ENCODE peak calls at places on chromosomes 11 and 22, in four cellular contexts. P is WTC11, M is K562, V is HepG2. N is an unnamed sample.

GRCh38 chr11:100739636-100740035 is 52.5 kb downstream of the ARHGAP42 start:
- DNase-seq in M (no peak), V (peak), P (no peak), N (no peak)

GRCh38 chr11:60482361-60482760 is 10.2 kb upstream of the MS4A12 start:
- DNase-seq in M (no peak), P (no peak), V (no peak), N (no peak)

GRCh38 chr11:123381817-123382554 is 48.1 kb upstream of the GRAMD1B start:
- DNase-seq in V (no peak), P (no peak), M (no peak), N (no peak)

GRCh38 chr11:131661137-131661536 is 290.7 kb downstream of the NTM start:
- DNase-seq in V (no peak), M (no peak), P (no peak), N (no peak)

GRCh38 chr22:44723801-44724200 is 21.8 kb downstream of the PRR5 start:
- DNase-seq in V (peak), M (no peak), P (no peak), N (peak)

GRCh38 chr11:76918941-76919386 is 58.2 kb downstream of the ACER3 start:
- DNase-seq in M (peak), P (no peak), V (peak), N (peak)

GRCh38 chr22:44449061-44449682 is 48.9 kb downstream of the RTL6 start:
- DNase-seq in V (no peak), P (no peak), M (peak), N (no peak)

GRCh38 chr11:1559103-1559951 is 12.7 kb downstream of the DUSP8 start:
- DNase-seq in V (no peak), P (peak), M (no peak), N (no peak)

GRCh38 chr11:78339483-78339882 is 78.1 kb downstream of the GAB2 start:
- DNase-seq in M (peak), P (no peak), V (no peak), N (no peak)

GRCh38 chr11:7892751-7893356 is 38.2 kb downstream of the OR10A6 start:
- DNase-seq in V (peak), P (no peak), M (peak), N (peak)

GRCh38 chr22:47200273-47201051 is 438.0 kb downstream of the TBC1D22A start:
- DNase-seq in P (no peak), M (no peak), V (no peak), N (no peak)

GRCh38 chr22:37199839-37200161 is 11.8 kb upstream of the C1QTNF6 start:
- DNase-seq in V (peak), M (peak), P (no peak), N (no peak)

GRCh38 chr11:9362393-9362863 is 22.0 kb upstream of the IPO7 start:
- DNase-seq in M (no peak), V (peak), P (no peak), N (no peak)

GRCh38 chr11:66880484-66881211 is 23.8 kb downstream of the LRFN4 start:
- DNase-seq in V (no peak), P (no peak), M (no peak), N (no peak)

GRCh38 chr22:38760477-38761201 is 4.8 kb upstream of the SUN2 start:
- DNase-seq in M (no peak), P (no peak), V (peak), N (no peak)

GRCh38 chr22:43090130-43090789 is 1.1 kb upstream of the TTLL1 start:
- DNase-seq in M (peak), P (no peak), V (peak), N (peak)

GRCh38 chr11:29321293-29322132 is 695.3 kb downstream of the KCNA4 start:
- DNase-seq in V (peak), M (no peak), P (no peak), N (no peak)

GRCh38 chr22:40094449-40094848 is 83.3 kb upstream of the TNRC6B start:
- DNase-seq in P (no peak), V (no peak), M (no peak), N (no peak)

GRCh38 chr11:70508231-70508480 is 109.8 kb downstream of the CTTN start:
- DNase-seq in M (no peak), V (no peak), P (no peak), N (no peak)

GRCh38 chr11:32186118-32186517 is 95.2 kb downstream of the RCN1 start:
- DNase-seq in V (no peak), P (no peak), M (no peak), N (no peak)

GRCh38 chr22:40043086-40043485 is 48.3 kb downstream of the FAM83F start:
- DNase-seq in P (no peak), M (no peak), V (no peak), N (no peak)

GRCh38 chr22:45207981-45208664 is 32.6 kb downstream of the KIAA0930 start:
- DNase-seq in V (no peak), P (no peak), M (no peak), N (no peak)

GRCh38 chr11:19832166-19832750 is 119.6 kb downstream of the NAV2 start:
- DNase-seq in M (no peak), V (no peak), P (no peak), N (no peak)

GRCh38 chr22:31604137-31604705 is 57.8 kb downstream of the PISD start:
- DNase-seq in M (no peak), V (no peak), P (no peak), N (no peak)

GRCh38 chr11:107669156-107669740 is 42.6 kb downstream of the SLN start:
- DNase-seq in V (no peak), P (no peak), M (no peak), N (no peak)

GRCh38 chr22:19036523-19037273 is 85.5 kb downstream of the DGCR2 start:
- DNase-seq in M (no peak), P (peak), V (no peak), N (no peak)

GRCh38 chr11:57343825-57344224 is 5.7 kb downstream of the P2RX3 start:
- DNase-seq in V (no peak), P (no peak), M (no peak), N (no peak)

GRCh38 chr11:57648791-57649735 is 649 bp downstream of the YPEL4 start:
- DNase-seq in P (peak), M (no peak), V (no peak), N (no peak)

GRCh38 chr11:27255447-27255828 is 107.6 kb downstream of the CCDC34 start:
- DNase-seq in P (no peak), V (no peak), M (no peak), N (no peak)

GRCh38 chr11:65487467-65488272 is 11.2 kb upstream of the MALAT1 start:
- DNase-seq in P (peak), M (peak), V (peak), N (peak)

GRCh38 chr11:96052921-96053631 is 129.2 kb upstream of the MTMR2 start:
- DNase-seq in V (no peak), M (no peak), P (no peak), N (no peak)

GRCh38 chr11:12587333-12587997 is 86.8 kb upstream of the TEAD1 start:
- DNase-seq in P (no peak), V (no peak), M (no peak), N (no peak)

GRCh38 chr11:134394311-134394710 is 17.7 kb downstream of the B3GAT1 start:
- DNase-seq in P (no peak), M (no peak), V (no peak), N (no peak)

GRCh38 chr11:76185931-76186401 is 20.3 kb downstream of the WNT11 start:
- DNase-seq in V (no peak), P (no peak), M (no peak), N (no peak)

GRCh38 chr11:121249039-121249663 is 43.4 kb upstream of the SC5D start:
- DNase-seq in P (no peak), M (peak), V (peak), N (peak)

GRCh38 chr11:45026835-45027234 is 76.2 kb upstream of the TP53I11 start:
- DNase-seq in M (no peak), V (no peak), P (no peak), N (no peak)

GRCh38 chr11:134037093-134037908 is 31.6 kb upstream of the JAM3 start:
- DNase-seq in M (peak), P (peak), V (no peak), N (peak)

GRCh38 chr11:72683782-72684200 is 9.6 kb upstream of the PDE2A start:
- DNase-seq in P (peak), M (peak), V (peak), N (peak)

GRCh38 chr11:27234043-27234668 is 128.9 kb downstream of the CCDC34 start:
- DNase-seq in V (peak), M (no peak), P (no peak), N (peak)

GRCh38 chr11:87851234-87851633 is 324.0 kb downstream of the RAB38 start:
- DNase-seq in V (no peak), M (no peak), P (no peak), N (no peak)

DNA sequence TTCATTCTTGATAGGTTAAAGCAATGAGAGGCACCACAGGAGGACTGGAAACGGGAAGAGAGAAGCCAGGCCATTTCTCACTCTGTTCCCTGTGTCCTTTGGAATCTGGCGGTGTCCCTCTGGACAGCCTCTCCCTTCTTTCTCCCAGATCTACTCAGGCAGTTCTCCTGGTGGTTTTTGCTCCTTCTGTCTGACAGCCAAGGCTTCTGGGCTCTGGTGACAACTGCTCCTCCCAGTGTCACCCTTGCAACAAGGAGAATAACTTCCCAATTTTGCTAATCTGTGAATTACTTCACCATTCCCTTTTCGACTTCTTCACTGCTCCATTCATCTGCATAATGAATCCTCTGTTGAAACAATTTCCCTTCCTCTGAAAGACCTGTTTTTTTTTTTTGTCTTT is 56.4 kb upstream of the PDE3B start:
- DNase-seq in P (no peak), M (no peak), V (no peak), N (no peak)
- TF ChIP-seq ELF4 in P (no peak), M (no peak), V (no peak), N (no peak)

DNA sequence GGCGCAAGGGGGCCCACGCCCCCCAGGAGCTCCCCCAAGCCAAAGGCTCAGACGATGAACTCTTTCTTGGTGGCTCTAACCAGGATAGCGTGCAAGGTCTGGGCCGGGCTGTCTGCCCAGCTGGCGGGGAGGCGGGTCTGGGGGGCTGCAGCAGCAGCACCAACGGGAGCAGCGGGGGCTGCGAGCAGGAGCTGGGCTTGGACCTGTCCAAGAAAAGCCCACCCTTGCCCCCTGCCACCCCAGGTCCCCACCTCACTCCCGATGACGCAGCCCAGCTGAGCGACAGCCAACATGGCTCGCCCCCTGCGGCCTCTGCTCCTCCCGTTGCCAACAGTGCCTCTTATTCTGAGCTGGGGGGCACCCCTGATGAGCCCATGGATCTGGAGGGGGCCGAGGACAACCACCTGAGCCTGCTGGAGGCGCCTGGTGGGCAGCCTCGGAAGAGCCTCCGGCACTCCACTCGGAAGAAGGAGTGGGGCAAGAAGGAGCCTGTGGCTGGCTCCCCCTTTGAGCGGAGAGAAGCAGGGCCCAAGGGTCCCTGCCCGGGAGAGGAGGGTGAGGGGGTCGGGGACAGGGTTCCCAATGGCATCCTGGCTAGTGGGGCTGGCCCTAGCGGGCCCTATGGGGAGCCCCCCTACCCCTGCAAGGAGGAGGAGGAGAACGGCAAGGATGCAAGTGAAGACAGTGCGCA is 21.6 kb upstream of the TMEM191C start:
- DNase-seq in M (no peak), V (no peak), P (no peak), N (no peak)
- TF ChIP-seq ELF4 in M (no peak), V (no peak), P (no peak), N (no peak)

DNA sequence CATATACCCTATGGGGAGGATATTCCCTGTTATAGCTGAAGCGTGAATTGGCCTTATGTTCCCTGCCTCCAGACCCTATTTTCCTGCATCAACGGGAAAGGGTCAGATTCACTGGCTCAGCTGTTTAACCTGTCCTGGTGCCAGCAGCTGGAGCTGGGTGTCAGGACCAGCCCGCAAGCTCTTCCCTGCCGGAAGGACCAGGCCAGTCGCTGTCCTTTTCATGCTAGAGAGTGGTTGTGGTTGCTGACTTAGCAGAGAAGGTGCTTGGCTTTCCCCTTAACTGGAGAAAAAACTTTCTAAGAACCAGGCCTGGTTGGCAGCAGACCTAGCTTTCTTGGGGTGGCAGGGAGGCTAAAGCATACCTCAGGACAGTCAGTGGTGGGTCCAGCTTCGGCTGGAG is 5.2 kb upstream of the SREBF2 start:
- DNase-seq in P (no peak), M (no peak), V (no peak), N (no peak)
- TF ChIP-seq ELF4 in P (no peak), M (no peak), V (no peak), N (no peak)

GRCh38 chr11:119586181-119586580 is 142.8 kb downstream of the NECTIN1 start:
- DNase-seq in P (no peak), V (no peak), M (no peak), N (no peak)
- TF ChIP-seq ELF4 in P (no peak), V (no peak), M (no peak), N (no peak)

GRCh38 chr11:43736502-43737193 is 56.1 kb downstream of the HSD17B12 start:
- DNase-seq in M (no peak), V (peak), P (no peak), N (no peak)
- TF ChIP-seq ELF4 in M (no peak), V (no peak), P (no peak), N (no peak)